ENCODE peak calls at places on chromosome 4, in ten cellular contexts. G, W, D, Y, N, O, B, U, T and X are unnamed samples.

GRCh38 chr4:144645621-144646522 is at the start of gene HHIP:
- DNase-seq in G (peak; percentile 44), W (no peak), D (peak; percentile 82), Y (no peak), N (peak; percentile 50), O (peak; percentile 82), B (no peak), U (peak; percentile 61), T (peak; percentile 67), X (peak; percentile 92)

GRCh38 chr4:36255575-36255974 is 11.3 kb upstream of the ARAP2 start:
- DNase-seq in G (no peak), W (no peak), D (no peak), Y (no peak), N (no peak), O (no peak), B (no peak), U (no peak), T (no peak), X (no peak)

GRCh38 chr4:4864443-4864939 is 5.0 kb downstream of the MSX1 start:
- DNase-seq in G (no peak), W (no peak), D (peak; percentile 49), Y (no peak), N (no peak), O (no peak), B (no peak), U (no peak), T (no peak), X (no peak)

GRCh38 chr4:64718091-64718490 is 308.8 kb upstream of the TECRL start:
- DNase-seq in G (no peak), W (no peak), D (peak; percentile 14), Y (no peak), N (no peak), O (peak; percentile 14), B (no peak), U (peak; percentile 59), T (no peak), X (no peak)

GRCh38 chr4:25884040-25884788 is 21.4 kb upstream of the SEL1L3 start:
- DNase-seq in G (no peak), W (no peak), D (no peak), Y (peak; percentile 60), N (no peak), O (peak; percentile 81), B (no peak), U (no peak), T (no peak), X (no peak)

GRCh38 chr4:124146071-124146470 is 566.5 kb downstream of the ANKRD50 start:
- DNase-seq in G (no peak), W (no peak), D (no peak), Y (no peak), N (no peak), O (no peak), B (no peak), U (no peak), T (no peak), X (no peak)

GRCh38 chr4:25172964-25173917 is 13.0 kb upstream of the SEPSECS start:
- DNase-seq in G (no peak), W (peak; percentile 30), D (no peak), Y (no peak), N (peak; percentile 59), O (peak; percentile 99), B (peak; percentile 76), U (peak; percentile 92), T (peak; percentile 71), X (no peak)

GRCh38 chr4:38923746-38924145 is 56.1 kb downstream of the FAM114A1 start:
- DNase-seq in G (no peak), W (no peak), D (no peak), Y (no peak), N (no peak), O (no peak), B (no peak), U (no peak), T (no peak), X (no peak)

GRCh38 chr4:45795165-45795564 is 328.7 kb downstream of the GABRG1 start:
- DNase-seq in G (no peak), W (no peak), D (no peak), Y (no peak), N (no peak), O (no peak), B (no peak), U (no peak), T (no peak), X (no peak)

GRCh38 chr4:48120132-48120531 is 13.9 kb downstream of the TXK start:
- DNase-seq in G (no peak), W (no peak), D (no peak), Y (no peak), N (no peak), O (no peak), B (no peak), U (no peak), T (no peak), X (no peak)

GRCh38 chr4:1055721-1056590 is 44.5 kb downstream of the FGFRL1 start:
- DNase-seq in G (no peak), W (peak; percentile 48), D (peak; percentile 71), Y (peak; percentile 78), N (no peak), O (no peak), B (peak; percentile 42), U (peak; percentile 61), T (peak; percentile 48), X (no peak)

GRCh38 chr4:168759321-168759720 is 250.7 kb downstream of the CBR4 start:
- DNase-seq in G (no peak), W (no peak), D (no peak), Y (no peak), N (no peak), O (no peak), B (no peak), U (no peak), T (no peak), X (no peak)

GRCh38 chr4:3091464-3091863 is 17.0 kb downstream of the HTT start:
- DNase-seq in G (no peak), W (no peak), D (no peak), Y (no peak), N (no peak), O (no peak), B (no peak), U (no peak), T (no peak), X (no peak)

GRCh38 chr4:55398966-55399365 is 3.2 kb downstream of the TMEM165 start:
- DNase-seq in G (no peak), W (no peak), D (peak; percentile 20), Y (no peak), N (no peak), O (peak; percentile 29), B (no peak), U (no peak), T (no peak), X (no peak)
- H3K4me3 ChIP-seq in G (peak overlapping the region; percentile 92), W (peak overlapping the region; percentile 92), D (peak overlapping the region; percentile 95), Y (peak overlapping the region; percentile 83), N (no peak overlapping the region), O (peak overlapping the region; percentile 88), B (peak overlapping the region; percentile 88), U (no peak overlapping the region), T (peak overlapping the region; percentile 36), X (no peak overlapping the region)

GRCh38 chr4:16443504-16444088 is 217.3 kb upstream of the TAPT1 start:
- DNase-seq in G (no peak), W (no peak), D (peak; percentile 56), Y (peak; percentile 76), N (no peak), O (peak; percentile 68), B (no peak), U (peak; percentile 51), T (no peak), X (no peak)
- H3K4me3 ChIP-seq in G (no peak overlapping the region), W (no peak overlapping the region), D (no peak overlapping the region), Y (no peak overlapping the region), N (no peak overlapping the region), O (no peak overlapping the region), B (no peak overlapping the region), U (no peak overlapping the region), T (no peak overlapping the region), X (no peak overlapping the region)

GRCh38 chr4:37451646-37452045 is 207.1 kb downstream of the NWD2 start:
- DNase-seq in G (no peak), W (no peak), D (no peak), Y (no peak), N (no peak), O (no peak), B (no peak), U (no peak), T (no peak), X (no peak)

GRCh38 chr4:37454263-37454800 is 209.8 kb downstream of the NWD2 start:
- DNase-seq in G (no peak), W (no peak), D (no peak), Y (no peak), N (no peak), O (no peak), B (no peak), U (no peak), T (no peak), X (no peak)

GRCh38 chr4:37453004-37453360 is 208.4 kb downstream of the NWD2 start:
- DNase-seq in G (no peak), W (peak; percentile 53), D (peak; percentile 84), Y (peak; percentile 77), N (peak; percentile 25), O (peak; percentile 82), B (no peak), U (peak; percentile 92), T (no peak), X (no peak)

GRCh38 chr4:37453361-37454262 is 209.1 kb downstream of the NWD2 start:
- DNase-seq in G (peak; percentile 45), W (peak; percentile 41), D (peak; percentile 81), Y (no peak), N (peak; percentile 36), O (peak; percentile 10), B (peak; percentile 56), U (peak; percentile 75), T (peak; percentile 64), X (peak; percentile 82)

DNA sequence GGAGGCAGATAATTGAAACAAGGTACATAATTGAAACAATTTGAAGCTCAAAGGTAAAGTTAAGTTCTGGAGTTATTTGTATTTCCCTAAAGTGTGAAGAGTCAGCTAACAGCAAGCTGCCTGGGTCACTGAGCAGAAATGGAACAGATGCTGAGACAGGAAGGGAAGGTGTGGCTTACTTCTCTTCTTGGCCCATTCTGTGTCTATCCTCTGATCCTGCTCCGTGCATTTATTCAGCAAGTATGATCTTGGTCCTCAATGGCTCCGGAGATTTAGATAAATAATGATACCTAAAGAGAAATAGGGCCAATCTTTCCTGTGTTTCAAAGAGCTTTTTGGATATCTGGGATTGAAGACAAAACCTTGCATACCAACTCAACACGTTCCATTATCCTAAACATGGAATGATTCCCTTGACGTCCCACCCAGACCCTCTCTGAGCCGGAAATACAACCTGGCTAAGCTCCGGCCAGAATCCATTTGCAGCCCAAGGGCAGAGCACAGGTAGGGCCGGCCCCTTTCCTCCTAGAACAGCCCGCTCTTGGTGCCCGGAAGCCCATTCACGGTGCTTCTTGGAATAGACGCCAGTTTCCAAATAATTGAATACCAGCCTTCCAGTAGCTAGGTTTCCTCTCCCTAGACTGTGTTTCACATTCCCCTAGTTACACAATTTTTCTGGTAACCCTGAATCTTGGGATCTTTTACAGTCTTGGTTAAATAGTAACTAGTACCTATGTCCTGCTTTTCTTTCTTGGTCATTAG is 210.9 kb downstream of the NWD2 start:
- DNase-seq in G (no peak), W (no peak), D (no peak), Y (no peak), N (no peak), O (no peak), B (no peak), U (no peak), T (no peak), X (no peak)
- H3K4me3 ChIP-seq in G (no peak overlapping the region), W (no peak overlapping the region), D (no peak overlapping the region), Y (no peak overlapping the region), N (no peak overlapping the region), O (no peak overlapping the region), B (no peak overlapping the region), U (no peak overlapping the region), T (no peak overlapping the region), X (peak overlapping the region; percentile 60)

GRCh38 chr4:6177587-6178197 is 22.7 kb downstream of the JAKMIP1 start:
- DNase-seq in G (no peak), W (no peak), D (no peak), Y (peak; percentile 55), N (no peak), O (no peak), B (no peak), U (peak; percentile 74), T (no peak), X (no peak)
- H3K4me3 ChIP-seq in G (no peak overlapping the region), W (no peak overlapping the region), D (no peak overlapping the region), Y (no peak overlapping the region), N (no peak overlapping the region), O (no peak overlapping the region), B (no peak overlapping the region), U (no peak overlapping the region), T (no peak overlapping the region), X (no peak overlapping the region)